ENCODE peak calls at places on chromosomes 16 and 17, in five cellular contexts. V is AG10803, D is mesothelial cell of epicardium, Z is AG09319, Y is lung. Q is an unnamed sample.

GRCh38 chr16:87032554-87032953 is 284.6 kb downstream of the C16orf95 start:
- DNase-seq in D (no peak), Z (no peak), V (no peak), Y (no peak), Q (no peak)

GRCh38 chr17:3770471-3770870 is 30.5 kb downstream of the ITGAE start:
- DNase-seq in Z (no peak), Y (no peak), V (no peak), D (no peak), Q (no peak)

GRCh38 chr17:1386265-1386664 is 13.8 kb downstream of the YWHAE start:
- DNase-seq in V (no peak), Y (no peak), Z (no peak), D (no peak), Q (no peak)

GRCh38 chr17:72989074-72989610 is 103.3 kb downstream of the SLC39A11 start:
- DNase-seq in Z (no peak), Y (no peak), D (no peak), V (no peak), Q (no peak)

GRCh38 chr17:50853015-50853615 is 13.0 kb downstream of the TOB1 start:
- DNase-seq in Y (no peak), V (no peak), Z (no peak), D (no peak), Q (no peak)

GRCh38 chr16:52439171-52439701 is 107.7 kb downstream of the TOX3 start:
- DNase-seq in D (no peak), Y (no peak), V (no peak), Z (no peak), Q (no peak)

GRCh38 chr16:84694980-84695379 is 4.8 kb upstream of the USP10 start:
- DNase-seq in D (no peak), Z (no peak), Y (no peak), V (no peak), Q (no peak)

GRCh38 chr16:19067349-19068236 is at the start of gene COQ7:
- DNase-seq in V (peak), D (peak), Z (peak), Y (peak), Q (peak)

GRCh38 chr16:2514333-2515179 is 804 bp downstream of the ATP6V0C start:
- DNase-seq in Y (peak), V (no peak), Z (no peak), D (no peak), Q (no peak)

GRCh38 chr17:62188713-62189112 is 123.6 kb upstream of the MED13 start:
- DNase-seq in D (no peak), V (no peak), Z (no peak), Y (no peak), Q (no peak)

GRCh38 chr16:23207485-23207884 is 24.9 kb downstream of the SCNN1G start:
- DNase-seq in Y (no peak), Z (no peak), D (no peak), V (no peak), Q (no peak)

GRCh38 chr16:31704138-31704537 is 169.5 kb upstream of the ZNF267 start:
- DNase-seq in Y (no peak), V (no peak), D (no peak), Z (no peak), Q (no peak)

GRCh38 chr16:57284206-57284951 is at the start of gene PLLP:
- DNase-seq in V (no peak), Z (no peak), Y (no peak), D (peak), Q (no peak)

GRCh38 chr17:1029196-1029911 is 32.4 kb downstream of the TIMM22 start:
- DNase-seq in D (no peak), Y (no peak), Z (no peak), V (peak), Q (no peak)

GRCh38 chr17:35256629-35257028 is 13.8 kb downstream of the SLFN5 start:
- DNase-seq in Y (no peak), D (no peak), Z (no peak), V (no peak), Q (no peak)

GRCh38 chr16:19524356-19524865 is 669 bp downstream of the CCP110 start:
- DNase-seq in D (no peak), Y (no peak), Z (no peak), V (no peak), Q (no peak)

GRCh38 chr17:49738456-49739163 is 25.3 kb downstream of the FAM117A start:
- DNase-seq in V (no peak), Z (no peak), D (no peak), Y (no peak), Q (no peak)

GRCh38 chr17:2466936-2467335 is 44.8 kb downstream of the METTL16 start:
- DNase-seq in Z (no peak), D (no peak), V (no peak), Y (no peak), Q (no peak)

GRCh38 chr17:75876190-75876937 is 2.0 kb downstream of the TRIM47 start:
- DNase-seq in Z (no peak), D (no peak), V (no peak), Y (peak), Q (no peak)

GRCh38 chr16:9311303-9311954 is 220.0 kb downstream of the HAPSTR1 start:
- DNase-seq in D (no peak), Y (no peak), V (no peak), Z (no peak), Q (no peak)

GRCh38 chr17:80780381-80781187 is 211.1 kb upstream of the CHMP6 start:
- DNase-seq in D (no peak), Z (no peak), V (no peak), Y (no peak), Q (no peak)

GRCh38 chr16:84096447-84097005 is 20.2 kb downstream of the MBTPS1 start:
- DNase-seq in Z (no peak), D (no peak), Y (no peak), V (no peak), Q (no peak)

GRCh38 chr17:17419621-17420020 is 57.2 kb upstream of the MED9 start:
- DNase-seq in V (peak), Y (no peak), D (no peak), Z (no peak), Q (no peak)

GRCh38 chr16:4689091-4689671 is 4.2 kb upstream of the NUDT16L1 start:
- DNase-seq in Y (no peak), D (no peak), Z (no peak), V (no peak), Q (no peak)

GRCh38 chr17:57914274-57915147 is 40.7 kb downstream of the CUEDC1 start:
- DNase-seq in Z (no peak), D (no peak), V (no peak), Y (no peak), Q (no peak)

GRCh38 chr16:27239906-27240655 is 28.5 kb downstream of the NSMCE1 start:
- DNase-seq in V (no peak), D (no peak), Z (no peak), Y (no peak), Q (peak)

GRCh38 chr17:29091591-29092291 is 48.8 kb downstream of the PIPOX start:
- DNase-seq in Y (no peak), Z (no peak), D (no peak), V (no peak), Q (no peak)

GRCh38 chr17:151004-151403 is 13.6 kb downstream of the SCGB1C2 start:
- DNase-seq in V (no peak), D (peak), Z (no peak), Y (no peak), Q (no peak)

GRCh38 chr17:78131172-78132085 is 858 bp downstream of the TMC8 start:
- DNase-seq in Z (no peak), V (no peak), Y (no peak), D (no peak), Q (no peak)

GRCh38 chr16:19876501-19877059 is 8.1 kb downstream of the GPRC5B start:
- DNase-seq in D (no peak), V (no peak), Z (no peak), Y (no peak), Q (no peak)

GRCh38 chr16:24810951-24811843 is 34.6 kb upstream of the SLC5A11 start:
- DNase-seq in Y (no peak), D (no peak), Z (no peak), V (no peak), Q (no peak)

GRCh38 chr17:55641559-55642160 is 81.0 kb downstream of the TMEM100 start:
- DNase-seq in D (peak), Z (peak), V (peak), Y (peak), Q (peak)

DNA sequence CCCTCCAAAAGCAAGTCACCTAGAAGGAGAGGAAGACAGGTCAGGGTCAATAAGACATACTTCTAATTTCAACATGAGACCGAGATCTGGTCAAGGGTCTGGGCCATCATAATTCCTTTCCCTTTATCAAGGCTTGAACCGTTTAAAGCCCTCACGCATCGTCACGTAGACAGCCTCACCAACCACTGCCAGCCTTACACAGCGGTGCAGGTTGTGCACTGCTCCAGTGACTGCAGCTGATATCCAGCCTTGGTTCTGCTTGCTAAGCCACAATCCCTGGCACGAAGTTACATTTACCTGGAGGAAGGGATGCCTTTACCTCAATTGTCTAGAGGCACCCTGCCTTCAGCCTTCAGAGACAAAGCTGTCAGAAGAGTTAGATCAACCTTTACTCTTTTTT is 85.1 kb downstream of the MYH11 start:
- DNase-seq in D (no peak), Z (no peak), Y (no peak), V (no peak), Q (no peak)
- TF ChIP-seq CTCF in D (no peak), Z (no peak), Y (no peak), V (no peak), Q (no peak)

GRCh38 chr17:31480904-31481782 is 89.7 kb downstream of the RAB11FIP4 start:
- DNase-seq in Y (no peak), Z (no peak), V (no peak), D (no peak), Q (no peak)
- TF ChIP-seq CTCF in Y (no peak), Z (no peak), V (no peak), D (no peak), Q (no peak)

DNA sequence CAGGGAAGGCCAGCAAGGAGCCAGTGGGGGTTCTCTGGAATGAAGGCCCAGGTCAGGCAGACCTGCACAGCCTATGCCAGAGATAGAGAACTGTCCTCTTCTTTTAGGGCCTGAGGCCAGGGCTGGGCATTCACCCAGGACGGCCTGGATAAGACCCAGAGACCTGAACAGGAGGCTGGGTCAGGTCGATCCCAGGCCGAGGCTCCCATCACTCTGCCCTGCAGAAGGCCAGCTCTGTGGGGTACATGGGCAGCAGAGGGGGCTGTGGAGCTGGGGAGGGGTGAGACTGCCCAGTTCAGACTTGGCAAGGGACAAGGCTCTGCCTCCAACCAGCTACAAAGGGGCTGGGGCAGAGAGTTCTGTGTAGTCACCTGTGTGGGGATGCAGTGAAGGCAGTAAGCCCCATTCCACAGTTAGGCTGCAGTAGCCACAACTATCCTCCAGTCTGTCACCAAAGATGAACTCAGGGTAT is 14.6 kb downstream of the HSD11B2 start:
- DNase-seq in Y (no peak), V (no peak), D (no peak), Z (no peak), Q (no peak)
- TF ChIP-seq CTCF in Y (no peak), V (no peak), D (no peak), Z (no peak), Q (no peak)

GRCh38 chr17:74748279-74748528 is 224 bp upstream of the NHERF1 start:
- DNase-seq in V (no peak), Z (no peak), D (no peak), Y (no peak), Q (no peak)
- TF ChIP-seq CTCF in V (no peak), Z (no peak), D (no peak), Y (no peak), Q (no peak)

DNA sequence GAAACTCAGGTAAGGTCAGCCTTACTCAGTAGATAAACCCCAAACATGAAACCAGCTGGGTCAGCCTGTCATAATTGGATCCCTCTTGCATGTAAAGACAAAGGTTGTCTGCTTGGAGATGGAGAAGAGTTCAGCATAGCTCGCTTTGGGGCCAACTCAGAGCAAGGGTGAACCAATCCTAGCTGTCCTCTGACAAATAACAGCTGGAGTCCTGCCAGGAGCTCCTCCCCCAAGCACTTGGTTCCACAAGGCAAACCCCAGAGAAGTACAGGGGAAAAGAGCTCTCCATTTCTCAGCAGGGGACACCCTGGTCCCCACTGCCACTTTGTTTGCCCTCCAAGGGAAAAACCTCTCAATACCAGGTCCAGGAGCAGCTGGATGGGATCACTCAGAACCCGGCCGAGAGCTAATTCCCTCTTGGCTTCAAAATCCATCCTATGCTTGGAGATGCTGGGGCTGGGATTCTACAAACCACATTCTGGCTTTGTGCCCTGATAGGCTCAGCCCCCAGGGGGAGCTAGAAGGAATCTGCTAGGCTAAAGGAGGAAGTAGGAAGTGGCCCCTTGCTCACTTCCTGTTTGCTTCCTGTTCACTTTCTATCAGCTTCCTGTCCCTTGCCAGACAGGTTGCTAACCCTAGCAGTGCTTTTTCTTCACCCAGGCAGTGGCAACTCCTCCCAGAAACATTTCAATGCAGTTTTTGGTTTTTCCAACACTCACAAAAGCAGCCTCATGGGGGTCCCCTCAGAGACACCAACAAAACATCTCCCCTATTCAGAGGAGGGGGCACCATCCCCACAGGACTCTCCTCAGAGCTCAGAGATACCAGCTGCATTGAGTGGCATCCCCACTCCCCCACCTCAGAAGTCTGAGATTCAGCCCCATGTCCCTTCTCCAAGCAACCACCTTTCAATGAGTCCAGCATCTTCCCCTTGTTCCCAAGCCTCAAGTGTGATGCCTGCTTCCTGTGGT is 30.7 kb downstream of the CDRT4 start:
- DNase-seq in V (peak), Z (no peak), Y (peak), D (no peak), Q (no peak)
- TF ChIP-seq CTCF in V (peak), Z (peak), Y (no peak), D (no peak), Q (no peak)

GRCh38 chr16:89064606-89065444 is 28.8 kb upstream of the ACSF3 start:
- DNase-seq in V (no peak), Y (no peak), Z (no peak), D (no peak), Q (no peak)
- TF ChIP-seq CTCF in V (no peak), Y (no peak), Z (no peak), D (no peak), Q (no peak)

GRCh38 chr16:85757341-85757822 is 6.5 kb upstream of the C16orf74 start:
- DNase-seq in Z (peak), D (no peak), Y (no peak), V (peak), Q (no peak)
- TF ChIP-seq CTCF in Z (no peak), D (no peak), Y (no peak), V (no peak), Q (no peak)

GRCh38 chr17:60383379-60383778 is 8.6 kb downstream of the USP32 start:
- DNase-seq in D (no peak), V (no peak), Y (no peak), Z (no peak), Q (no peak)
- TF ChIP-seq CTCF in D (no peak), V (no peak), Y (no peak), Z (no peak), Q (no peak)